ENCODE peak calls at places on chromosomes 16 and 17, in seven cellular contexts. A is tibial artery; K is heart left ventricle; R is thyroid gland; N is CD4-positive, CD25-positive, alpha-beta regulatory T cell; I is lung; S is colonic mucosa. D is an unnamed sample.

GRCh38 chr17:62852195-62852594 is 44.1 kb upstream of the MARCHF10 start:
- DNase-seq in A (no peak), K (no peak), R (no peak), N (no peak), I (no peak), S (no peak), D (peak)

GRCh38 chr16:69328854-69329316 is 1.5 kb downstream of the PDF start:
- DNase-seq in A (no peak), K (no peak), R (no peak), N (no peak), I (no peak), S (no peak), D (no peak)

GRCh38 chr16:61611847-61612491 is 424.3 kb downstream of the CDH8 start:
- DNase-seq in A (no peak), K (no peak), R (no peak), N (no peak), I (no peak), S (no peak), D (no peak)

GRCh38 chr17:52207786-52208185 is 49.3 kb upstream of the CA10 start:
- DNase-seq in A (no peak), K (no peak), R (no peak), N (no peak), I (no peak), S (no peak), D (no peak)

GRCh38 chr16:69520800-69521602 is 44.8 kb upstream of the NFAT5 start:
- DNase-seq in A (no peak), K (no peak), R (no peak), N (no peak), I (no peak), S (no peak), D (no peak)

GRCh38 chr17:40074871-40075215 is 12.1 kb downstream of the THRA start:
- DNase-seq in A (no peak), K (no peak), R (no peak), N (no peak), I (no peak), S (no peak), D (no peak)

GRCh38 chr17:68446626-68447041 is 10.7 kb downstream of the WIPI1 start:
- DNase-seq in A (peak), K (no peak), R (no peak), N (no peak), I (no peak), S (no peak), D (no peak)

GRCh38 chr16:3950343-3951193 is 70.1 kb upstream of the CREBBP start:
- DNase-seq in A (peak), K (peak), R (peak), N (no peak), I (peak), S (peak), D (no peak)

GRCh38 chr16:86151372-86151950 is 252.5 kb downstream of the IRF8 start:
- DNase-seq in A (no peak), K (no peak), R (no peak), N (no peak), I (no peak), S (no peak), D (no peak)

GRCh38 chr17:1398028-1398427 is 2.0 kb downstream of the YWHAE start:
- DNase-seq in A (no peak), K (no peak), R (no peak), N (no peak), I (no peak), S (no peak), D (no peak)
- H3K27ac ChIP-seq in A (peak), K (peak), R (peak), N (peak), I (no peak), S (peak), D (peak)

GRCh38 chr16:81384006-81384405 is 60.6 kb upstream of the CMIP start:
- DNase-seq in A (no peak), K (no peak), R (no peak), N (no peak), I (no peak), S (no peak), D (no peak)
- H3K27ac ChIP-seq in A (no peak), K (no peak), R (peak), N (no peak), I (peak), S (no peak), D (peak)

DNA sequence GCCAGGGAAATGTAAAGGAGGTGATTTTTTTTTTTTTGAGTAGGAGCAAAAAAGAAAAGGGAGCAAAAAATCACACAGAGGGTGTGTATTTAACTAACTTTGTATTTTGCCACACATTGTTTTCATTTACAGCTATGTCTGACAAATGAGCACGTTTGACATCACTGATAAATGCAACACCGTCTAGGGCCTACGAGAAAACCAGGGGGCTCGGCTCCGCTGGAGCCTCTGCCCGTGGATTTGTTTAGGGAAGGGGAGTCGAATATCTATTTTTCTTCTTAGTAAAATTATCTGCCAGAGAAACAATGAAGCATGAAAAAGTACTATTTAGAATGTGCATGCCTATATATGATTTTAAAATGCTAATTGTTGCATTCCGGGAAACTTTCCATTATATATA is 6.8 kb downstream of the MAF start:
- DNase-seq in A (no peak), K (no peak), R (no peak), N (no peak), I (no peak), S (no peak), D (no peak)
- H3K27ac ChIP-seq in A (peak), K (no peak), R (peak), N (peak), I (no peak), S (no peak), D (peak)

GRCh38 chr16:76190480-76190879 is 86.7 kb upstream of the CNTNAP4 start:
- DNase-seq in A (no peak), K (no peak), R (no peak), N (no peak), I (no peak), S (no peak), D (no peak)

GRCh38 chr16:76195648-76196047 is 81.6 kb upstream of the CNTNAP4 start:
- DNase-seq in A (no peak), K (no peak), R (no peak), N (no peak), I (no peak), S (no peak), D (no peak)

GRCh38 chr16:76197925-76198324 is 79.3 kb upstream of the CNTNAP4 start:
- DNase-seq in A (no peak), K (no peak), R (no peak), N (no peak), I (no peak), S (no peak), D (no peak)

GRCh38 chr16:76193851-76194620 is 83.2 kb upstream of the CNTNAP4 start:
- DNase-seq in A (no peak), K (no peak), R (no peak), N (no peak), I (no peak), S (no peak), D (no peak)

GRCh38 chr16:76194621-76195015 is 82.6 kb upstream of the CNTNAP4 start:
- DNase-seq in A (no peak), K (no peak), R (no peak), N (no peak), I (no peak), S (no peak), D (no peak)
- H3K27ac ChIP-seq in A (no peak), K (no peak), R (no peak), N (no peak), I (no peak), S (no peak), D (peak)

GRCh38 chr17:8056976-8057625 is 18.2 kb downstream of the ALOX15B start:
- DNase-seq in A (peak), K (no peak), R (no peak), N (no peak), I (no peak), S (no peak), D (no peak)
- H3K27ac ChIP-seq in A (no peak), K (no peak), R (no peak), N (no peak), I (no peak), S (no peak), D (no peak)

DNA sequence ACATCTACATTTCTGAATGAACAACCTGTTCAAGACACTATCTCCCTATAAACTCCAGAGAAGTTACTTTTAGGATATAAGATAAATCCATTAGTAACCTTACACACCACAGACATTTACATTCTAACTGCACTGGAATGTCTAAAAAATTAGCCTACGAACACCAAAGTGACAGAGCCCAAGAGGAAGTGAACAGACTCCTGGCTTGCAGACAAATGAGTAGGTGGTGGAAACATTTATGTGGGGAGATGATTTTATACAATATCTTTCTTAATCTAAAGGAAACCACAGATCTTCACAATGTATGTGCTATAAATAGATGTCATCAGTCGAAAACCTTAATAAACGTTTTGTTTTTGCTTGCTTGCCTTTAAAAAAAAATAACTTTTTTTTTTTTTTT is 18.8 kb downstream of the ZNF652 start:
- DNase-seq in A (no peak), K (no peak), R (no peak), N (peak), I (no peak), S (no peak), D (no peak)
- H3K27ac ChIP-seq in A (no peak), K (no peak), R (no peak), N (no peak), I (no peak), S (no peak), D (no peak)

GRCh38 chr16:81526199-81526598 is 81.6 kb downstream of the CMIP start:
- DNase-seq in A (no peak), K (no peak), R (no peak), N (no peak), I (no peak), S (no peak), D (no peak)
- H3K27ac ChIP-seq in A (no peak), K (no peak), R (no peak), N (no peak), I (no peak), S (no peak), D (peak)